ENCODE peak calls at places on chromosomes 11 and 22, in six cellular contexts. U is fibroblast of mammary gland, P is NCI-H187, C is AML-193, O is KBM-7, T is HEK293T. S is an unnamed sample.

GRCh38 chr22:50083462-50084081 is 1.7 kb downstream of the MLC1 start:
- DNase-seq in U (no peak), O (no peak), C (no peak), T (no peak), P (no peak), S (no peak)

GRCh38 chr11:62501432-62501891 is 45.1 kb downstream of the AHNAK start:
- DNase-seq in P (no peak), U (no peak), O (no peak), C (no peak), T (no peak), S (peak)

GRCh38 chr22:47202819-47203553 is 440.5 kb downstream of the TBC1D22A start:
- DNase-seq in P (no peak), C (no peak), O (no peak), U (no peak), T (no peak), S (no peak)

GRCh38 chr22:11253000-11253511 is 4274.9 kb upstream of the OR11H1 start:
- DNase-seq in P (no peak), O (no peak), U (no peak), T (no peak), C (no peak), S (no peak)

GRCh38 chr11:68338041-68338800 is 25.8 kb downstream of the LRP5 start:
- DNase-seq in T (no peak), P (no peak), U (peak), C (no peak), O (no peak), S (peak)

GRCh38 chr11:8577791-8578581 is 16.0 kb downstream of the STK33 start:
- DNase-seq in U (peak), O (no peak), C (no peak), T (no peak), P (no peak), S (no peak)

GRCh38 chr11:120539681-120540369 is 28.3 kb downstream of the GRIK4 start:
- DNase-seq in O (no peak), P (peak), U (peak), C (no peak), T (no peak), S (peak)

GRCh38 chr11:86591631-86592030 is 80.8 kb downstream of the ME3 start:
- DNase-seq in C (no peak), P (no peak), U (no peak), O (no peak), T (no peak), S (no peak)

GRCh38 chr11:12793506-12793905 is 119.3 kb downstream of the TEAD1 start:
- DNase-seq in U (no peak), P (no peak), O (no peak), T (no peak), C (no peak), S (no peak)

GRCh38 chr22:40758390-40758789 is 60.8 kb downstream of the SLC25A17 start:
- DNase-seq in U (no peak), C (no peak), T (no peak), P (no peak), O (no peak), S (no peak)

GRCh38 chr11:120563698-120564572 is 52.4 kb downstream of the GRIK4 start:
- DNase-seq in O (no peak), P (no peak), U (no peak), T (no peak), C (no peak), S (no peak)

GRCh38 chr22:42288791-42289190 is 18.3 kb upstream of the TCF20 start:
- DNase-seq in P (no peak), O (no peak), C (no peak), U (no peak), T (no peak), S (no peak)

GRCh38 chr11:114059278-114059983 is at the start of gene ZBTB16:
- DNase-seq in P (no peak), U (peak), C (peak), O (peak), T (peak), S (no peak)

GRCh38 chr11:110805764-110806163 is 93.5 kb upstream of the ARHGAP20 start:
- DNase-seq in O (no peak), U (no peak), C (no peak), P (no peak), T (no peak), S (no peak)

GRCh38 chr22:38504731-38505594 is 1.1 kb downstream of the DDX17 start:
- DNase-seq in U (peak), O (peak), P (no peak), C (peak), T (peak), S (peak)

GRCh38 chr11:72591785-72592490 is 82.3 kb downstream of the PDE2A start:
- DNase-seq in T (no peak), O (no peak), U (no peak), C (no peak), P (no peak), S (no peak)

GRCh38 chr22:35552186-35552842 is 11.7 kb downstream of the RASD2 start:
- DNase-seq in P (peak), U (peak), C (no peak), T (peak), O (peak), S (peak)

GRCh38 chr11:64743591-64744543 is at the start of gene RASGRP2:
- DNase-seq in O (peak), T (peak), U (peak), C (peak), P (no peak), S (peak)

GRCh38 chr11:77140231-77140959 is 12.3 kb downstream of the MYO7A start:
- DNase-seq in T (no peak), P (no peak), C (no peak), U (peak), O (peak), S (no peak)

GRCh38 chr11:117094776-117095175 is 3.5 kb downstream of the SIK3 start:
- DNase-seq in U (peak), P (no peak), O (no peak), C (no peak), T (no peak), S (peak)

GRCh38 chr11:127003260-127003981 is 2.9 kb upstream of the KIRREL3 start:
- DNase-seq in O (peak), U (no peak), P (peak), T (peak), C (no peak), S (peak)

GRCh38 chr22:41048791-41049717 is 43.3 kb upstream of the EP300 start:
- DNase-seq in P (no peak), U (peak), T (peak), C (no peak), O (no peak), S (peak)

GRCh38 chr22:20267441-20268288 is 453 bp downstream of the RTN4R start:
- DNase-seq in P (no peak), U (no peak), C (no peak), T (peak), O (no peak), S (no peak)

GRCh38 chr22:30282616-30283046 is 6.7 kb downstream of the CASTOR1 start:
- DNase-seq in T (no peak), C (no peak), U (no peak), P (no peak), O (no peak), S (no peak)

GRCh38 chr11:17750817-17751165 is 16.2 kb downstream of the KCNC1 start:
- DNase-seq in C (no peak), U (no peak), T (no peak), O (no peak), P (no peak), S (no peak)

GRCh38 chr22:25136953-25137576 is 62.6 kb upstream of the CRYBB3 start:
- DNase-seq in O (no peak), U (no peak), P (no peak), T (no peak), C (no peak), S (no peak)

GRCh38 chr11:4610258-4610935 is 2.4 kb upstream of the TRIM68 start:
- DNase-seq in T (no peak), O (peak), C (no peak), U (no peak), P (no peak), S (no peak)

S was measured in AG08396.